ENCODE peak calls at places on chromosomes 1 and 21, in four cellular contexts. C is HepG2, P is GM12878, R is K562. U is an unnamed sample.

GRCh38 chr1:89041055-89041707 is 18.5 kb upstream of the GBP3 start:
- DNase-seq in R (no peak), P (peak), C (no peak), U (no peak)

GRCh38 chr1:81111818-81112217 is 688.9 kb upstream of the ADGRL2 start:
- DNase-seq in R (no peak), C (no peak), P (no peak), U (no peak)

GRCh38 chr1:179083031-179083345 is 1.1 kb downstream of the TOR3A start:
- DNase-seq in P (no peak), R (no peak), C (no peak), U (no peak)

GRCh38 chr1:177650947-177651346 is 318.9 kb downstream of the SEC16B start:
- DNase-seq in C (no peak), R (no peak), P (peak), U (no peak)

GRCh38 chr1:153742411-153743142 is 14.7 kb downstream of the INTS3 start:
- DNase-seq in R (no peak), C (peak), P (peak), U (no peak)

GRCh38 chr1:30166194-30166593 is 557.2 kb downstream of the MATN1 start:
- DNase-seq in C (no peak), R (no peak), P (no peak), U (no peak)

GRCh38 chr1:98001764-98002163 is 80.9 kb upstream of the DPYD start:
- DNase-seq in P (no peak), C (no peak), R (no peak), U (no peak)

GRCh38 chr1:10555635-10556429 is 81.1 kb downstream of the PEX14 start:
- DNase-seq in R (no peak), C (peak), P (peak), U (peak)

GRCh38 chr1:46133181-46133658 is 791 bp upstream of the PIK3R3 start:
- DNase-seq in C (no peak), P (no peak), R (peak), U (no peak)

GRCh38 chr1:161728376-161729226 is 7.3 kb downstream of the FCRLB start:
- DNase-seq in P (no peak), R (no peak), C (no peak), U (no peak)

GRCh38 chr1:161732319-161732718 is 11.0 kb downstream of the FCRLB start:
- DNase-seq in C (no peak), R (no peak), P (no peak), U (no peak)

GRCh38 chr1:161727343-161727924 is 6.1 kb downstream of the FCRLB start:
- DNase-seq in P (no peak), C (no peak), R (no peak), U (no peak)

GRCh38 chr1:161731241-161731640 is 9.9 kb downstream of the FCRLB start:
- DNase-seq in R (no peak), C (no peak), P (no peak), U (no peak)

GRCh38 chr1:161730050-161730564 is 8.8 kb downstream of the FCRLB start:
- DNase-seq in R (peak), C (no peak), P (no peak), U (no peak)
- TF ChIP-seq USF2 in R (no peak), C (no peak), P (no peak), U (no peak)

DNA sequence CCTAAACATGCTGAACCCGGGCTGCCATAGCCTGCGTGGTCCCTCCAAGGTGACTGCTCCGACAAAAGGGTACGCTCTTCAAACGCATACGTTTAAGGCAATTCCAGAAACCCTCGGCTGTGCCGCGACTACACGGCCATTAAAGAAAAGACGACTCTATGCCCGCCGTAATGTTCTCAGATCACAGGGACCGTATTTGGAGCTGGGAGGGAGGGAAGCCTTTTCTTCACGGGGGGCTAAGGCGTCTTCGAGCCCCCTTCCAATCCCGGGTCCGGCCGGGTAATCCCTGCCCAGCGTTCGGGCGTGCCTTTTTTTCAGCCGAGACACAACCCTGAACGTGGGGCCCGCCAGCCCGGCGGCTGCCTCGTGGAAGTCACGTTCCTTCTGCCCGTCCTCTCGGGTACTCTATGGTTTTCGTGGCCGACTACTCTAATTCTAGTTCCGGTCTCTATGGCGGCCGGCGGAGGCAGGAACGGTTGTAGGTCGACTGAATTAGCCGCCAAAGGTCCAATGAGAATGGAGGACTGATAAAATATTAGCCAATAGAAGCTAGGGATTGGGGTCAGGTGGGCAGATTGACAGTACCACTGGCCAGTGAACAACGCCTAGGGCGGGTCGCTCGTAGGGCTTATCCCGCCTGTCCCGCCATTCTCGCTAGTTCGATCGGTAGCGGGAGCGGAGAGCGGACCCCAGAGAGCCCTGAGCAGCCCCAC is at the start of gene YBX1:
- DNase-seq in C (peak), R (peak), P (peak), U (peak)
- TF ChIP-seq TCF7 in C (no peak), R (peak), P (no peak), U (no peak)

DNA sequence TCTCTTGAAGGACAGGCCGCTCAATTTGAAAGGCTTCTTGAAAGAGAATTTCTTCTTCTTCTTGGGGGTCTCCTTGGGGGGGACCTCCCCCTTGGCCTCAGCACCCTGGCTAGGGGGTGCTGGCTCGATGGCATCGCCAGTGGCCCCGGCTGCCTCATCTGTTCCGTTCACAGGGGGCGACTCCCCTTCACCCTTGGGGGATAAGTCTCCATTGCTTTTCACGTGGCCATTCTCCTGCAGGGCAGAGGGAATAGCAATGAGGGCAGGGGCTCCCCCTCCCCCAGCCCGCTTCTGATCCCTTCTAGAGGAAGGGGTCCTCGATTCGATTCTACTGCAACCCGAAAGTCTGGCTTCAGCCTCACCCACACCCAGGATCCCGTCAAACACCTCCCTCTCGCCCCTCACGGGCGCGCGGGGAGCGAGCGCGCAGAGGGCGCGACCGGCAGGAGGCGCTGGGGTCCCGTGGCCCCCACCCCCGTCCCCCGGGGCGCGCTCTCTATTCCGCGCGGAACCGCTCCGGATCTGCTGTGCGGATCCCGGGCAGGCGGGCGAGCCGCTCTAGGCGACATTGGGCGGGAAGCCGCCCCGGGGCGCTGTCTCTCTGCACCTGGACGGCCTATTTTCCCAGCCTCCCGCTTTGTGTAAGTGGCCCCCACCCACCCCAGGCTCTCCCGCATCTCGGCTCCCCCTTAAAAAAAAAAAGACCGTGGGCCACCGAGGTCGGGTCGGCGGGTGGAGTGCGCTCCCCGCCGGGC is 992 bp downstream of the MARCKSL1 start:
- DNase-seq in C (no peak), P (no peak), R (peak), U (peak)
- TF ChIP-seq SP1 in C (no peak), P (no peak), R (peak), U (no peak)

GRCh38 chr1:210467440-210468040 is 138.8 kb downstream of the HHAT start:
- DNase-seq in P (no peak), C (no peak), R (no peak), U (no peak)

GRCh38 chr1:210465150-210465549 is 136.4 kb downstream of the HHAT start:
- DNase-seq in C (no peak), P (no peak), R (no peak), U (no peak)

DNA sequence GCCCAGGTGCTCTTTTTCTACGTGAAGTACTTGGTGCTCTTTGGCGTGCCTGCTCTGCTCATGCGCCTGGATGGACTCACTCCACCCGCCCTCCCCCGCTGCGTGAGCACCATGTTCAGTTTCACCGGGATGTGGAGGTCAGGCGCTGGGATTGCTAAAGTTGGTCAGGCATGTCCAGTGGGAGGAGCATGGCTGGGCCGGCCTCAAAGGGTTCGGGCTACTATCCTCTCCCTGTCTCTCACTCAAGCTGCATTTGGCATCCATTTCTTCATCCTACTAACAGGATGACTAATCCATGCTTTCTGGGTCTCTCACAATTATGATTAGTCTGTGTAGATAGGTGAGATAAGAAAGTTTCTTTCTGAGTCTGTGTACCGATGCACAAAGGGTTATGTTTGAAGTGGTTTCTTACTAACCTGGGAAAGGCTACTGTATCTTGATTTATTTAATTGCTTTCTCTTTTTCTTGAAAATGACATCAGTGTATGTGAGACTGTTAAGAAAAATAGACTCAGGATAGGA is 135.9 kb downstream of the HHAT start:
- DNase-seq in R (no peak), C (no peak), P (no peak), U (no peak)
- TF ChIP-seq USF2 in R (no peak), C (no peak), P (no peak), U (no peak)

GRCh38 chr21:46545363-46545762 is 59.5 kb downstream of the S100B start:
- DNase-seq in R (no peak), C (no peak), P (no peak), U (no peak)
- TF ChIP-seq TCF7 in R (no peak), C (no peak), P (no peak), U (no peak)

GRCh38 chr1:58363639-58364038 is 182.9 kb downstream of the OMA1 start:
- DNase-seq in C (no peak), P (no peak), R (no peak), U (no peak)

GRCh38 chr1:58367217-58367616 is 179.3 kb downstream of the OMA1 start:
- DNase-seq in P (no peak), C (no peak), R (no peak), U (no peak)

GRCh38 chr1:58361134-58361533 is 185.4 kb downstream of the OMA1 start:
- DNase-seq in P (no peak), C (no peak), R (no peak), U (no peak)

GRCh38 chr1:58365328-58365727 is 181.2 kb downstream of the OMA1 start:
- DNase-seq in R (no peak), C (no peak), P (no peak), U (no peak)
- TF ChIP-seq SP1 in R (no peak), C (no peak), P (no peak), U (no peak)

GRCh38 chr21:45403133-45403824 is 1.7 kb upstream of the COL18A1 start:
- DNase-seq in R (no peak), P (no peak), C (no peak), U (no peak)

GRCh38 chr21:45403825-45404725 is 890 bp upstream of the COL18A1 start:
- DNase-seq in P (no peak), R (no peak), C (no peak), U (peak)

GRCh38 chr21:45405271-45405818 is 380 bp downstream of the COL18A1 start:
- DNase-seq in C (no peak), P (no peak), R (peak), U (no peak)

GRCh38 chr21:45405819-45406762 is 1.1 kb downstream of the COL18A1 start:
- DNase-seq in R (no peak), P (no peak), C (peak), U (peak)

GRCh38 chr21:45404726-45405270 is at the start of gene COL18A1:
- DNase-seq in P (no peak), C (no peak), R (peak), U (peak)
- TF ChIP-seq USF2 in P (no peak), C (no peak), R (no peak), U (no peak)

GRCh38 chr1:55211456-55211855 is 3.7 kb downstream of the USP24 start:
- DNase-seq in C (peak), P (no peak), R (no peak), U (no peak)

GRCh38 chr1:55206210-55206609 is 9.0 kb downstream of the USP24 start:
- DNase-seq in R (no peak), C (no peak), P (no peak), U (no peak)

GRCh38 chr1:55210990-55211389 is 4.2 kb downstream of the USP24 start:
- DNase-seq in P (no peak), R (no peak), C (no peak), U (no peak)

GRCh38 chr1:55211909-55212308 is 3.3 kb downstream of the USP24 start:
- DNase-seq in P (no peak), R (peak), C (no peak), U (no peak)

DNA sequence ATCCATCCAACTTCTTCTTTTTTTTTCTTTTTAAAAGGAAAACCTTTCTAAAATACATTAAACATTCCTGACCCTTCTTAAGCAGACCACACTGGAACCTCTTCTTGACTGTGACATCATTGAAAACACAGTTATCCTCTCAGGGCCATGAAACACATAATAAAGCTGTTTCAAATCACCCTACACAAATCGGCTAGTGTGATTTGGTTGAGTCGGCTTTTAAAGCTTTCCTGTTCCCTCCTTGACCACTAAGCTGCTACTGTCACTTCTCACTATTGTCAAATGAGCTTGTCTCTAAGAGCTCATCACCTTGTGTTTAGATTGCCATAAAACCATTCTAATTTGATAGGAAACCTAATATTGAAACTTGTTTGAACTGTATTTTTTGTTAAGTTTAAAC is 5.9 kb downstream of the USP24 start:
- DNase-seq in R (peak), P (no peak), C (no peak), U (no peak)
- TF ChIP-seq TCF7 in R (no peak), P (no peak), C (no peak), U (no peak)

DNA sequence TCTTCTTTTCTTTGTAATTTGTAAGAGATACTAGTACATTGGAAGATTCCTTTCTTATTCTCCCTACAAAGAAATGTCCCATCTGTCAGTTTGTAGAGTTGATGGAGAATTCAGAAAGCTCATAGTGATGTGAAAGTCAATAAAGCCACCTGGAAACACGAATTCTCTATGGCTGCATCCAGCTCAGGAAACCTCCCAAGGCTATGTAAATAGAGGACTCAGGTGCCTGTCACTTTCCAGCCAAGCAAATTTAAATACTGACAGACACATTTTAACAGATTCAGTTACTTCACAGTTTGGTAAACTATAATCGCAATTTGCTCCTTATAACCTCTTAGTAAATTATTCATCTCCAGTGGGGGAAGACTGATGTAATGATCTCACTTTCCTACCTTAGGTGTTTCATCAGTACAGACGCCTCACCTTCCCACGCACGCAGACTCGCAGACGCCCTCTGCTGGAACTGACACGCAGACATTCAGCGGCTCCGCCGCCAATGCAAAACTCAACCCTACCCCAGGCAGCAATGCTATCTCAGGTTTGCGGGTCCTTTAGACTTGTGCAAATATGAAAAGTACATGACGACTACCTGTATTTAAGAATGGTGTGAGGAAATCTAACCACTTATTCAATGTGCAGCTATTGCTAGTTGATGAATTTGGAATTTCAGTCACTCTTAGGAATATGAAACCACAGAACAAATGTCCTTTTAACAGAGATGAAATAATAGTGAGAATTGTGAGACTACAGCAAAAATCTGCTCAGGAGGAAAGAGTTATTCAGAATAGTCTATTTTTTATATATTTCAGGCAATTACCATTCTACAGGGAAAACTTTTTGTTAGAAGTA is 60.6 kb downstream of the PTPRC start:
- DNase-seq in P (no peak), C (peak), R (peak), U (peak)
- TF ChIP-seq SP1 in P (no peak), C (no peak), R (no peak), U (no peak)